ENCODE peak calls at places on chromosomes 6 and 20, in six cellular contexts. N is AG08396, W is occipital lobe, R is upper lobe of right lung, V is HT-29, M is NCI-H1694 treated with DMSO at 0.1 percent for 48 hours. B is an unnamed sample.

GRCh38 chr20:52801628-52802006 is 170.5 kb upstream of the TSHZ2 start:
- DNase-seq in N (no peak), M (peak), V (no peak), W (no peak), R (no peak), B (no peak)

GRCh38 chr6:93017213-93017612 is 402.1 kb downstream of the EPHA7 start:
- DNase-seq in R (no peak), N (no peak), W (no peak), V (no peak), M (no peak), B (no peak)

GRCh38 chr6:2103644-2104523 is 141.5 kb downstream of the GMDS start:
- DNase-seq in R (no peak), V (peak), M (peak), W (no peak), N (peak), B (peak)

GRCh38 chr20:51700809-51701285 is 67.3 kb downstream of the ATP9A start:
- DNase-seq in R (no peak), W (no peak), V (peak), N (peak), M (peak), B (peak)

GRCh38 chr6:155791186-155791585 is 335.5 kb upstream of the NOX3 start:
- DNase-seq in N (no peak), W (no peak), V (no peak), R (no peak), M (no peak), B (no peak)

GRCh38 chr6:127342296-127342945 is 988 bp downstream of the ECHDC1 start:
- DNase-seq in N (no peak), R (no peak), W (no peak), V (peak), M (no peak), B (peak)

GRCh38 chr6:156910938-156911337 is 133.8 kb downstream of the ARID1B start:
- DNase-seq in R (no peak), V (no peak), M (no peak), W (no peak), N (no peak), B (no peak)

GRCh38 chr6:8029243-8029870 is 34.8 kb downstream of the BLOC1S5 start:
- DNase-seq in W (no peak), R (no peak), M (no peak), N (no peak), V (no peak), B (no peak)

GRCh38 chr6:144379356-144379755 is 94.2 kb downstream of the UTRN start:
- DNase-seq in R (no peak), V (no peak), M (no peak), N (no peak), W (no peak), B (no peak)

GRCh38 chr20:13220194-13220856 is 749 bp upstream of the ISM1 start:
- DNase-seq in V (no peak), M (no peak), N (peak), W (no peak), R (peak), B (peak)

GRCh38 chr20:12086359-12086758 is 168.7 kb downstream of the BTBD3 start:
- DNase-seq in R (no peak), N (no peak), V (no peak), M (no peak), W (no peak), B (no peak)

GRCh38 chr6:169669889-169670288 is 31.9 kb downstream of the WDR27 start:
- DNase-seq in M (no peak), W (no peak), R (no peak), N (no peak), V (no peak), B (no peak)

GRCh38 chr20:11098888-11099287 is 425.1 kb upstream of the JAG1 start:
- DNase-seq in R (no peak), W (no peak), V (peak), M (no peak), N (no peak), B (no peak)

GRCh38 chr6:169668203-169668847 is 33.5 kb downstream of the WDR27 start:
- DNase-seq in N (no peak), V (no peak), W (no peak), R (no peak), M (no peak), B (no peak)

GRCh38 chr6:156598316-156598715 is 178.9 kb upstream of the ARID1B start:
- DNase-seq in N (no peak), V (no peak), R (no peak), M (no peak), W (no peak), B (no peak)

GRCh38 chr20:34055290-34055689 is 56.8 kb downstream of the EIF2S2 start:
- DNase-seq in N (no peak), R (no peak), V (no peak), M (no peak), W (no peak), B (no peak)

GRCh38 chr20:50389437-50389807 is 120.8 kb upstream of the PTPN1 start:
- DNase-seq in M (no peak), N (no peak), V (peak), R (no peak), W (no peak), B (no peak)

GRCh38 chr6:20816126-20816525 is 281.9 kb downstream of the CDKAL1 start:
- DNase-seq in W (no peak), M (no peak), N (no peak), R (no peak), V (no peak), B (no peak)

GRCh38 chr6:73394577-73395354 is at the start of gene DDX43:
- DNase-seq in M (peak), V (no peak), W (no peak), R (peak), N (peak), B (peak)

GRCh38 chr6:25219581-25220249 is 59.5 kb upstream of the CARMIL1 start:
- DNase-seq in V (no peak), N (no peak), W (no peak), M (no peak), R (no peak), B (no peak)

GRCh38 chr20:19888269-19888669 is 128.9 kb upstream of the NAA20 start:
- DNase-seq in N (no peak), M (peak), R (no peak), W (peak), V (peak), B (no peak)

GRCh38 chr20:43766395-43766794 is 39.6 kb upstream of the GTSF1L start:
- DNase-seq in V (no peak), W (peak), R (no peak), N (no peak), M (no peak), B (no peak)

GRCh38 chr20:14142171-14142570 is 146.9 kb downstream of the MACROD2 start:
- DNase-seq in V (peak), R (no peak), N (peak), W (peak), M (peak), B (peak)

GRCh38 chr6:19478992-19479391 is 358.2 kb upstream of the ID4 start:
- DNase-seq in W (no peak), M (no peak), V (no peak), N (no peak), R (no peak), B (peak)

GRCh38 chr6:45314146-45314545 is 14.0 kb upstream of the RUNX2 start:
- DNase-seq in V (no peak), N (no peak), W (no peak), R (no peak), M (no peak), B (no peak)

GRCh38 chr20:4682682-4683081 is 39.0 kb upstream of the PRND start:
- DNase-seq in W (no peak), R (no peak), M (no peak), N (no peak), V (no peak), B (no peak)

GRCh38 chr6:53143710-53144109 is 4.9 kb downstream of the GCM1 start:
- DNase-seq in V (no peak), M (no peak), N (no peak), R (no peak), W (no peak), B (no peak)

GRCh38 chr6:109738200-109738599 is 47.1 kb downstream of the FIG4 start:
- DNase-seq in N (no peak), V (no peak), W (no peak), R (no peak), M (no peak), B (no peak)

GRCh38 chr6:3849681-3850450 is 693 bp downstream of the FAM50B start:
- DNase-seq in M (no peak), V (no peak), N (no peak), W (no peak), R (peak), B (no peak)

GRCh38 chr6:152749336-152749735 is 1.3 kb upstream of the VIP start:
- DNase-seq in R (no peak), M (no peak), V (no peak), W (no peak), N (no peak), B (no peak)

GRCh38 chr20:51570755-51571469 is 28.4 kb upstream of the NFATC2 start:
- DNase-seq in W (no peak), R (no peak), V (no peak), M (no peak), N (no peak), B (peak)

GRCh38 chr20:25084616-25085187 is 2.8 kb upstream of the VSX1 start:
- DNase-seq in W (no peak), R (no peak), V (no peak), M (no peak), N (peak), B (no peak)

GRCh38 chr6:127737009-127737486 is 160.1 kb downstream of the C6orf58 start:
- DNase-seq in V (peak), R (no peak), M (peak), W (no peak), N (peak), B (peak)

GRCh38 chr20:21436186-21436585 is 38.9 kb upstream of the NKX2-4 start:
- DNase-seq in R (no peak), N (peak), M (no peak), W (no peak), V (no peak), B (peak)

GRCh38 chr6:167846997-167847606 is 20.4 kb downstream of the AFDN start:
- DNase-seq in R (no peak), N (no peak), M (no peak), V (no peak), W (no peak), B (no peak)

GRCh38 chr20:19644085-19644484 is 114.0 kb upstream of the RIN2 start:
- DNase-seq in N (no peak), V (no peak), M (no peak), R (no peak), W (no peak), B (no peak)